ENCODE peak calls at places on chromosomes 2 and 18, in four cellular contexts. A is neural progenitor cell, M is OCI-LY7, X is SK-N-SH. R is an unnamed sample.
A peak's percentile ranks its signal among the peaks of the same experiment; 100 is the strongest.

GRCh38 chr2:64017811-64018714 is 1.2 kb downstream of the VPS54 start:
- DNase-seq in A (peak; percentile 29), M (peak; percentile 39), X (peak; percentile 41), R (peak; percentile 65)

GRCh38 chr18:2515908-2516625 is 55.2 kb downstream of the METTL4 start:
- DNase-seq in A (no peak), M (peak; percentile 65), X (no peak), R (peak; percentile 95)

GRCh38 chr2:112768432-112768831 is 4.0 kb upstream of the CKAP2L start:
- DNase-seq in A (no peak), M (no peak), X (no peak), R (peak; percentile 44)

GRCh38 chr18:46772396-46772795 is 15.5 kb upstream of the ST8SIA5 start:
- DNase-seq in A (no peak), M (peak; percentile 11), X (no peak), R (no peak)

GRCh38 chr2:145421841-145422240 is 901.9 kb upstream of the ZEB2 start:
- DNase-seq in A (no peak), M (no peak), X (no peak), R (peak; percentile 64)

GRCh38 chr2:121529439-121530209 is 1.1 kb upstream of the RNU4ATAC start:
- DNase-seq in A (peak; percentile 85), M (no peak), X (peak; percentile 91), R (peak; percentile 57)

GRCh38 chr2:12484536-12485115 is 232.1 kb upstream of the TRIB2 start:
- DNase-seq in A (no peak), M (no peak), X (no peak), R (peak; percentile 16)

GRCh38 chr2:120283649-120284048 is 31.0 kb downstream of the RALB start:
- DNase-seq in A (peak; percentile 58), M (no peak), X (no peak), R (no peak)

GRCh38 chr18:40380657-40381441 is 1574.2 kb upstream of the PIK3C3 start:
- DNase-seq in A (peak; percentile 4), M (no peak), X (peak; percentile 22), R (peak; percentile 74)

GRCh38 chr2:223315813-223316212 is 263.8 kb downstream of the KCNE4 start:
- DNase-seq in A (no peak), M (no peak), X (no peak), R (peak; percentile 74)

GRCh38 chr2:58428286-58428552 is 187.1 kb upstream of the FANCL start:
- DNase-seq in A (peak; percentile 88), M (no peak), X (no peak), R (peak; percentile 45)

GRCh38 chr2:237213325-237214040 is 127.8 kb downstream of the COPS8 start:
- DNase-seq in A (no peak), M (no peak), X (no peak), R (peak; percentile 94)

GRCh38 chr18:45802814-45803492 is 22.5 kb upstream of the SIGLEC15 start:
- DNase-seq in A (no peak), M (no peak), X (no peak), R (peak; percentile 99)

GRCh38 chr18:11502368-11502767 is 107.0 kb upstream of the SLC35G4 start:
- DNase-seq in A (no peak), M (no peak), X (no peak), R (peak; percentile 53)

GRCh38 chr2:196263181-196263747 is 91.9 kb upstream of the STK17B start:
- DNase-seq in A (no peak), M (peak; percentile 72), X (no peak), R (no peak)

GRCh38 chr2:11004206-11004605 is 92.5 kb downstream of the KCNF1 start:
- DNase-seq in A (no peak), M (no peak), X (no peak), R (peak; percentile 18)

GRCh38 chr2:190578158-190579057 is 43.9 kb upstream of the NEMP2 start:
- DNase-seq in A (no peak), M (no peak), X (no peak), R (peak; percentile 31)

GRCh38 chr2:4618141-4618540 is 914.8 kb downstream of the DCDC2C start:
- DNase-seq in A (no peak), M (no peak), X (no peak), R (no peak)

GRCh38 chr2:105674859-105675541 is 69.7 kb upstream of the NCK2 start:
- DNase-seq in A (no peak), M (no peak), X (no peak), R (no peak)

GRCh38 chr2:190511104-190511503 is 23.4 kb downstream of the NEMP2 start:
- DNase-seq in A (no peak), M (peak; percentile 7), X (peak; percentile 61), R (peak; percentile 55)

GRCh38 chr2:218298314-218298875 is 6.1 kb upstream of the TMBIM1 start:
- DNase-seq in A (no peak), M (no peak), X (no peak), R (no peak)

GRCh38 chr18:23239350-23239692 is 104.0 kb downstream of the CABLES1 start:
- DNase-seq in A (no peak), M (peak; percentile 74), X (no peak), R (no peak)

GRCh38 chr2:241224068-241224850 is 35.8 kb downstream of the ANO7 start:
- DNase-seq in A (peak; percentile 64), M (no peak), X (peak; percentile 91), R (peak; percentile 82)

GRCh38 chr2:225041210-225041870 is 928 bp downstream of the DOCK10 start:
- DNase-seq in A (peak; percentile 43), M (peak; percentile 77), X (peak; percentile 44), R (peak; percentile 67)

GRCh38 chr2:168245074-168245825 is 2.1 kb downstream of the STK39 start:
- DNase-seq in A (no peak), M (no peak), X (no peak), R (peak; percentile 4)

GRCh38 chr2:241951920-241952319 is 82.4 kb downstream of the RTP5 start:
- DNase-seq in A (no peak), M (no peak), X (no peak), R (no peak)

GRCh38 chr2:69770193-69770702 is 28.3 kb downstream of the ANXA4 start:
- DNase-seq in A (no peak), M (no peak), X (no peak), R (peak; percentile 94)

GRCh38 chr2:20521682-20522189 is 74.9 kb downstream of the RHOB start:
- DNase-seq in A (no peak), M (no peak), X (no peak), R (no peak)

GRCh38 chr2:204495381-204495780 is 49.9 kb upstream of the PARD3B start:
- DNase-seq in A (no peak), M (no peak), X (no peak), R (no peak)

GRCh38 chr2:191183081-191183480 is 32.3 kb upstream of the STAT4 start:
- DNase-seq in A (no peak), M (no peak), X (no peak), R (no peak)

GRCh38 chr2:170739048-170739447 is 23.9 kb downstream of the SP5 start:
- DNase-seq in A (no peak), M (no peak), X (no peak), R (peak; percentile 95)
- H3K4me2 ChIP-seq in A (no peak overlapping the region), M (no peak overlapping the region), X (no peak overlapping the region), R (peak overlapping the region; percentile 64)

GRCh38 chr2:9003616-9004337 is at the start of gene MBOAT2:
- DNase-seq in A (peak; percentile 97), M (peak; percentile 75), X (peak; percentile 100), R (peak; percentile 93)

GRCh38 chr2:9001778-9002177 is 1.7 kb downstream of the MBOAT2 start:
- DNase-seq in A (no peak), M (no peak), X (no peak), R (no peak)

GRCh38 chr2:9002313-9002636 is 1.2 kb downstream of the MBOAT2 start:
- DNase-seq in A (no peak), M (no peak), X (no peak), R (peak; percentile 12)

GRCh38 chr2:9003366-9003615 is 193 bp downstream of the MBOAT2 start:
- DNase-seq in A (no peak), M (no peak), X (no peak), R (no peak)

GRCh38 chr2:9002637-9003365 is 683 bp downstream of the MBOAT2 start:
- DNase-seq in A (peak; percentile 56), M (no peak), X (peak; percentile 82), R (peak; percentile 48)
- TF ChIP-seq EZH2phosphoT487 in A (no peak), M (no peak), X (no peak), R (no peak)

DNA sequence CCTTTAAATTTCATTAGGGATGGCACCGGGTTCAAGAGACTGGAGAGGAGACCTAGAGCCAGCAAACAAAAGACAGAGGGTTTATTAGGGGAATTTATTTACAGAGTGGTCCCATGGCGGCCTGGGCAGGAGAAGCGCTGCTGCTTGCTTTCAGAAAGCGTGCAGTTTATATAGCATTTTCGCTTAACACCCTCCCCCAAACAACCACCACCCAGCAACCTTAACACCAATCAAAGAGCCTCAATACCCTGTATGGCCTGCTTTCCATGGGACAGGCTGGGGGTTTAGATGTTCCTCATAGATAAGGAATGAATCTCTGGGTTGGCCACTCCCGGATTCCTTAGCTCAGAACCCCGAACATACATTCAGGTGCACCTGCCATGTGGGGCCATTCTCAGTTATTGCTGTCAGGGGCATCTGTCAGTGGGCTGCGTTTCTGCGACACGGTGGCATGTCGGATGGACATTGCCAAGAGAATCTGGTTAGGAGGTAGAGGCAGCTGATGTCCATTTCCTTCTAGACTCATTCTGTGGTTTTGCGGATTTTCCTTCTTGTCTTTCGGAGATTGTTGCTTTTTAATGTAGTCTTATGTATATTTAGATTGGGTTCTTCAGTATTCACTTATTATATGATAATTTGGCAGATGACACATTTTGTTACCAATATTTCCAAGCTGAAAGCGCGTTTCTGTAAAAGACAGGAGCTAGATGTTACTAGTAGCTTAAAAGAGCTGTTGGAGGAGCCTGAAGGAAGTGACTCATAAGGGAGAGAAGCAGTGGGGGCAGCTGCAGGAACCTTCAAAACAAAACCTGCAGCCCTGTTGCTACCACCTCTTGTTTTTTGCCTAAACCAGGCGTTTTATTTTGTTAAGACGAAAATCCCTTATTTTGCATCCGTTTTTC is 7.2 kb downstream of the AGAP1 start:
- DNase-seq in A (peak; percentile 32), M (no peak), X (no peak), R (peak; percentile 77)
- H3K4me2 ChIP-seq in A (peak overlapping the region; percentile 73), M (no peak overlapping the region), X (peak overlapping the region; percentile 74), R (peak overlapping the region; percentile 79)

GRCh38 chr2:174599310-174599941 is 1.8 kb upstream of the WIPF1 start:
- DNase-seq in A (no peak), M (peak; percentile 17), X (no peak), R (no peak)
- TF ChIP-seq EZH2phosphoT487 in A (no peak), M (no peak), X (no peak), R (no peak)

DNA sequence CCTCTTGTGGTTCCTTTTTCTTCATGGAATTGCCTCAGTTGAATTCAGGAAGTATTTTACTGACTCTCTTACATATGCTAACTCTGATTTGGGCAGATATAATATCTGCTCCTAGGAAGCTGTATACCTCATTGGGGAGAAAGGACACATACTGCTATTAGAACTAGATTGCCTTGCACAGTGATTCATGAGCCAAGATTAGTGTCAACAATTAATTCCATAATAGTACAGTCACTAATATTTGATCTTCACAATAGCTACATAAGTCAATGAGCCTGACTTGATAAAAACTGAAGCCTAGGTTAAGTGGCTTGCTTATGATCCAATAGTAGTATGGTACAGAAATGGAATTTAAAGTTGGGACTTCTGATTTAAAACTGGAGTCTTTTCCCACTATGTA is 127.6 kb downstream of the ETAA1 start:
- DNase-seq in A (no peak), M (no peak), X (no peak), R (no peak)
- H3K4me2 ChIP-seq in A (no peak overlapping the region), M (no peak overlapping the region), X (no peak overlapping the region), R (no peak overlapping the region)